ENCODE peak calls at places on chromosomes 4 and X, in seven cellular contexts. P is KBM-7, D is ovary, C is glutamatergic neuron, Q is RCC 7860, K is left lung, T is cardiac septum. R is an unnamed sample.

GRCh38 chr4:150940123-150940522 is 75.0 kb downstream of the LRBA start:
- DNase-seq in Q (no peak), K (no peak), C (no peak), P (no peak), D (no peak), T (no peak), R (no peak)

GRCh38 chr4:117357422-117357821 is 272.0 kb upstream of the TRAM1L1 start:
- DNase-seq in P (no peak), T (no peak), Q (no peak), C (peak), D (no peak), K (no peak), R (no peak)

GRCh38 chrX:110409925-110410324 is 51.3 kb downstream of the RTL9 start:
- DNase-seq in Q (peak), D (no peak), K (no peak), T (no peak), P (no peak), C (no peak), R (no peak)

GRCh38 chr4:11949355-11949754 is 520.7 kb upstream of the HS3ST1 start:
- DNase-seq in P (no peak), Q (no peak), C (no peak), D (no peak), T (no peak), K (no peak), R (no peak)

GRCh38 chrX:1249101-1249887 is 19.3 kb upstream of the CSF2RA start:
- DNase-seq in K (peak), P (peak), D (no peak), Q (no peak), T (peak), C (peak), R (no peak)

GRCh38 chr4:142036795-142037583 is 400.6 kb downstream of the IL15 start:
- DNase-seq in P (no peak), C (no peak), Q (peak), T (no peak), D (no peak), K (no peak), R (no peak)

GRCh38 chr4:40811886-40812857 is 62.4 kb downstream of the NSUN7 start:
- DNase-seq in C (no peak), P (no peak), Q (no peak), T (no peak), D (no peak), K (no peak), R (no peak)

GRCh38 chr4:47839259-47839658 is 1.4 kb upstream of the CORIN start:
- DNase-seq in K (no peak), T (no peak), P (peak), C (peak), D (no peak), Q (no peak), R (no peak)

GRCh38 chrX:53716328-53717088 is 30.0 kb upstream of the HUWE1 start:
- DNase-seq in P (peak), C (no peak), T (no peak), Q (peak), D (no peak), K (no peak), R (no peak)

GRCh38 chr4:112245383-112245782 is 13.8 kb downstream of the AP1AR start:
- DNase-seq in T (no peak), D (no peak), C (no peak), Q (no peak), P (no peak), K (no peak), R (no peak)

GRCh38 chr4:124415206-124415605 is 297.3 kb downstream of the ANKRD50 start:
- DNase-seq in T (no peak), P (no peak), Q (no peak), C (no peak), K (no peak), D (no peak), R (no peak)

GRCh38 chr4:96108146-96108545 is 268.3 kb downstream of the PDHA2 start:
- DNase-seq in Q (no peak), D (no peak), K (no peak), P (no peak), T (no peak), C (no peak), R (no peak)

GRCh38 chrX:23861215-23861896 is 46.4 kb downstream of the APOO start:
- DNase-seq in K (no peak), C (no peak), Q (no peak), T (no peak), D (no peak), P (no peak), R (no peak)

GRCh38 chrX:14529288-14529989 is at the start of gene GLRA2:
- DNase-seq in K (no peak), D (peak), C (peak), Q (no peak), T (no peak), P (peak), R (no peak)

GRCh38 chr4:3484057-3484973 is 21.2 kb downstream of the DOK7 start:
- DNase-seq in Q (peak), D (no peak), P (no peak), K (peak), C (no peak), T (peak), R (peak)

GRCh38 chr4:38598489-38598888 is 65.5 kb upstream of the KLF3 start:
- DNase-seq in P (no peak), D (no peak), Q (no peak), C (no peak), T (no peak), K (no peak), R (no peak)

GRCh38 chr4:171588146-171588545 is 225.1 kb upstream of the GALNTL6 start:
- DNase-seq in C (no peak), K (no peak), D (no peak), P (no peak), Q (no peak), T (no peak), R (no peak)

GRCh38 chr4:86387013-86387412 is 27.2 kb upstream of the MAPK10 start:
- DNase-seq in T (no peak), Q (no peak), K (no peak), C (no peak), P (peak), D (no peak), R (no peak)

GRCh38 chr4:37770016-37770415 is 56.5 kb upstream of the PGM2 start:
- DNase-seq in D (no peak), K (no peak), T (no peak), P (no peak), Q (no peak), C (no peak), R (no peak)

GRCh38 chr4:34720563-34720962 is 1523.8 kb downstream of the ARAP2 start:
- DNase-seq in P (peak), D (no peak), K (no peak), Q (peak), C (no peak), T (no peak), R (no peak)

GRCh38 chr4:138405439-138405838 is 163.3 kb upstream of the SLC7A11 start:
- DNase-seq in P (no peak), C (no peak), T (no peak), Q (peak), K (no peak), D (no peak), R (no peak)

GRCh38 chrX:154409222-154409871 is at the start of gene DNASE1L1:
- DNase-seq in Q (peak), D (no peak), C (peak), K (peak), T (peak), P (peak), R (peak)

R was measured in aorta.